ENCODE peak calls at places on chromosomes 2 and 18, in eight cellular contexts. I, G, B, Z, R, A, P and E are unnamed samples.

GRCh38 chr2:62527478-62528210 is 21.6 kb upstream of the TMEM17 start:
- DNase-seq in I (no peak), G (no peak), B (no peak), Z (no peak), R (no peak), A (no peak), P (no peak), E (no peak)

GRCh38 chr2:146978891-146979555 is 865.8 kb upstream of the ACVR2A start:
- DNase-seq in I (peak), G (peak), B (no peak), Z (peak), R (no peak), A (no peak), P (peak), E (no peak)

GRCh38 chr2:163698857-163699256 is 37.0 kb downstream of the FIGN start:
- DNase-seq in I (peak), G (no peak), B (no peak), Z (peak), R (peak), A (no peak), P (no peak), E (no peak)

GRCh38 chr18:5628512-5629255 is 84.9 kb upstream of the EPB41L3 start:
- DNase-seq in I (peak), G (peak), B (no peak), Z (no peak), R (peak), A (no peak), P (peak), E (no peak)

GRCh38 chr2:223993634-223994232 is 36.5 kb downstream of the MRPL44 start:
- DNase-seq in I (peak), G (peak), B (peak), Z (peak), R (peak), A (peak), P (peak), E (peak)

GRCh38 chr2:190050001-190050400 is 12.5 kb downstream of the MSTN start:
- DNase-seq in I (no peak), G (no peak), B (no peak), Z (no peak), R (no peak), A (no peak), P (no peak), E (no peak)

GRCh38 chr2:240473211-240473610 is 37.7 kb downstream of the GPC1 start:
- DNase-seq in I (no peak), G (no peak), B (no peak), Z (no peak), R (no peak), A (no peak), P (no peak), E (no peak)

GRCh38 chr2:160142472-160142871 is 57.6 kb downstream of the ITGB6 start:
- DNase-seq in I (no peak), G (no peak), B (no peak), Z (no peak), R (no peak), A (no peak), P (peak), E (no peak)

GRCh38 chr2:1663621-1664020 is 80.7 kb downstream of the PXDN start:
- DNase-seq in I (no peak), G (no peak), B (no peak), Z (no peak), R (no peak), A (no peak), P (no peak), E (no peak)

GRCh38 chr18:21112543-21113105 is 1.0 kb upstream of the ROCK1 start:
- DNase-seq in I (no peak), G (peak), B (no peak), Z (no peak), R (no peak), A (no peak), P (no peak), E (no peak)

GRCh38 chr18:67608909-67609308 is 92.4 kb upstream of the DSEL start:
- DNase-seq in I (no peak), G (peak), B (no peak), Z (peak), R (no peak), A (no peak), P (peak), E (no peak)

GRCh38 chr2:38835015-38835601 is 40.6 kb downstream of the DHX57 start:
- DNase-seq in I (peak), G (peak), B (no peak), Z (no peak), R (peak), A (no peak), P (no peak), E (peak)

GRCh38 chr2:129056309-129056958 is 737.8 kb upstream of the HS6ST1 start:
- DNase-seq in I (no peak), G (no peak), B (no peak), Z (no peak), R (no peak), A (peak), P (no peak), E (no peak)

GRCh38 chr18:10270160-10270571 is 184.3 kb upstream of the APCDD1 start:
- DNase-seq in I (no peak), G (peak), B (no peak), Z (peak), R (no peak), A (no peak), P (peak), E (no peak)

GRCh38 chr2:70656421-70657010 is 102.9 kb upstream of the TGFA start:
- DNase-seq in I (no peak), G (no peak), B (peak), Z (no peak), R (no peak), A (peak), P (no peak), E (peak)

GRCh38 chr2:70340921-70341765 is 39.3 kb upstream of the FAM136A start:
- DNase-seq in I (peak), G (peak), B (peak), Z (peak), R (peak), A (peak), P (peak), E (peak)

GRCh38 chr2:73239776-73240175 is 5.7 kb downstream of the CCT7 start:
- DNase-seq in I (no peak), G (peak), B (no peak), Z (peak), R (no peak), A (no peak), P (peak), E (no peak)

GRCh38 chr18:53004798-53005197 is 664.8 kb downstream of the DCC start:
- DNase-seq in I (peak), G (no peak), B (no peak), Z (no peak), R (no peak), A (no peak), P (no peak), E (no peak)

GRCh38 chr2:24871852-24872323 is 48.1 kb downstream of the ADCY3 start:
- DNase-seq in I (peak), G (no peak), B (no peak), Z (no peak), R (no peak), A (no peak), P (no peak), E (no peak)

GRCh38 chr2:69948963-69949645 is 12.3 kb downstream of the ASPRV1 start:
- DNase-seq in I (no peak), G (no peak), B (no peak), Z (no peak), R (no peak), A (no peak), P (no peak), E (no peak)

GRCh38 chr2:223055140-223055539 is 3.1 kb downstream of the KCNE4 start:
- DNase-seq in I (no peak), G (peak), B (no peak), Z (no peak), R (no peak), A (no peak), P (peak), E (no peak)

GRCh38 chr2:39571197-39571731 is 94.5 kb upstream of the TMEM178A start:
- DNase-seq in I (no peak), G (peak), B (no peak), Z (no peak), R (no peak), A (no peak), P (peak), E (no peak)

GRCh38 chr2:179165356-179166000 is 99.2 kb downstream of the SESTD1 start:
- DNase-seq in I (peak), G (peak), B (no peak), Z (peak), R (no peak), A (no peak), P (peak), E (no peak)

GRCh38 chr2:95349568-95350319 is 52.6 kb downstream of the KCNIP3 start:
- DNase-seq in I (no peak), G (no peak), B (no peak), Z (no peak), R (no peak), A (no peak), P (no peak), E (no peak)

GRCh38 chr2:118604346-118604745 is 243.1 kb downstream of the EN1 start:
- DNase-seq in I (no peak), G (no peak), B (no peak), Z (no peak), R (no peak), A (no peak), P (no peak), E (no peak)

GRCh38 chr2:118593257-118593656 is 254.2 kb downstream of the EN1 start:
- DNase-seq in I (no peak), G (peak), B (no peak), Z (no peak), R (no peak), A (no peak), P (no peak), E (no peak)

GRCh38 chr2:118604831-118605230 is 242.6 kb downstream of the EN1 start:
- DNase-seq in I (no peak), G (no peak), B (no peak), Z (no peak), R (no peak), A (no peak), P (no peak), E (no peak)

GRCh38 chr2:118599141-118599540 is 248.3 kb downstream of the EN1 start:
- DNase-seq in I (no peak), G (no peak), B (no peak), Z (no peak), R (no peak), A (no peak), P (no peak), E (no peak)
- H3K4me3 ChIP-seq in I (no peak), G (no peak), B (no peak), Z (no peak), R (no peak), A (no peak), P (no peak), E (no peak)

DNA sequence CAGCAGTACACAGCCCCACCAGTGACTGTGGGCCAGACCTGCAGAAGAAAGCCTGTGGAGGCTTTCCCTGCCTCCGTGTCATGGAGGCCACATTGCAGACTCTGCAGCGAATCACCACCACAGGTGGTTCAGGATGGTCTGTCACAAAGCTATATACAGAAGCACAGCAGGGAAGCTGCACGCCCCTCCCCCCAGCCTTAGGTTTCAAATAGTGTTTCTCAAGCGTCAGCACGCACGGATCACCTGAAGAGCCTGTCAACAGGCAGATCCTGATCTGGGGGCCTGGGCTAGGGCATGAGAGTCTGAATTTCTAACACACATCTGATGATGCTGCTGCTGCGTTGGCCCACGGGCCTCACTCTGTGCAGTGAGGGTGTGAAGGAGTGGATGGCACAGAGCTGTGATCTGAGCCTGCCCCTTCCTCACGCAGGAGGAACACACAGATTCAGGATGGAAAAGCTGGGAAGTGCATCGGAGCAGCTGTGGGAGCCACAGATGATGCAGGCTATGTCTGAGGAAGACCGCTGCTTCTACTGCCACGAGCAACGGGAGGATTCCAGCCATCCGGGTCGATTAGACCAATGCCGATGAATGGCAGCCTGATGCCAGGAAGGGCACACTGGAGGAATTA is 96.6 kb downstream of the UXS1 start:
- DNase-seq in I (peak), G (no peak), B (no peak), Z (no peak), R (peak), A (peak), P (no peak), E (peak)
- H3K4me3 ChIP-seq in I (no peak), G (no peak), B (no peak), Z (no peak), R (no peak), A (no peak), P (no peak), E (no peak)

DNA sequence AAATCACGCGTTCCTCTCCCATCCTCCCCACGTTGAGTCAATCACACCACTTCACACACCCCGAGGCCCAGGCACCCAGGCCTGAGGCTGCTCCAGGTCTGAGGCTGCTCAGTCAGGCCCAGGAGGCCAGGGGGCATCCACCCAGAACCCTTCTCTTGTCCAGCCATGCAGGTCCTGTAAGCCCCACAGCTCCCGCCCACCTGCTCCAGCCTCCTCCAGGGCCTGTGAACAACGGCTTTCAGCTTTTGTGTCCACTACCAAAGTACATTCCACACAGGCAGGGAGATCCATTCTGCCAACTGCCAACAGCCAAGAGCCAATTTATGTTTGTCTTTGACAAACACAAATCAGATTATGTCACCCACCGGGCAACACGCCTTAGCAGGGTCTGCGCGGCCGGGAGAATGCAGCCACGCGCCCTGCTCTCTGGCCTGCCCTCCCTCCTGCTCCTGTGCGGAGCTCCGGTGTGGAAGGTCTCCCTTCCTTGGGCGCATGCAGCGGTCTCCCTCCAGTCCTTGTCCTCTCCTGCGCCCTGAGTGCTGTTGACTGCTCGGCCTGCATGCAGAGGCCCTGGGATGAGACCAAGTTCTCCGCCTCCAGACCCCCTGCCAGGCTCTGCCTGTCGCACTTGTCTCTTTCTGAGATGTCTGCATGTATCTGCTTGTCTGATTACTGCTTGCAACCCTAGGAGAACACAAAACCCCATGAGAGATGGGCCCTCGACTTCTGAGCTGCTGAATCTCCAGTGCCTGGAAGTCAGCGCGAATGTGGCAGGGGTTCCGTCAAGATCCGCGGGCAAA is 146.6 kb downstream of the ZNF516 start:
- DNase-seq in I (no peak), G (no peak), B (no peak), Z (no peak), R (peak), A (no peak), P (no peak), E (no peak)
- H3K4me3 ChIP-seq in I (no peak), G (peak), B (no peak), Z (peak), R (no peak), A (no peak), P (no peak), E (no peak)

DNA sequence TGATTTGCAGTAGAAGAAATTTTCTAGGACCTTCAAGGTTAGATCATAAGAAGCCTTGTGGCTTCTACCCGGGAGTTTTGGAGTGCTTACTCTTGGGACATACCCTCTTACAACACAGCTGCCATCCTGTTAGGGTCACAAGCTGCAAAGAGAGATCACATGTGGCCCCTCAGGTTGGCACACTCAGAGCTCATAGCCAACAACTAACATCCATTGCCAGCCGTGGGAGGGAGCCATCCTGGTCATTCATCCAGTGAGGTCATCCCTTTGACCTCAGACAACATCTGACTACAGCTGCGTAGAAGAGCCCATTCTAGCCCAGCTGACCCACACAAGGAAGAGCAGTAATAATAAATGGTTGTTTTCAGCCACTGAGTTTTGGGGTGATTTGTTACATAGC is 76.9 kb upstream of the NABP1 start:
- DNase-seq in I (no peak), G (no peak), B (no peak), Z (no peak), R (no peak), A (no peak), P (no peak), E (no peak)
- H3K4me3 ChIP-seq in I (no peak), G (no peak), B (no peak), Z (no peak), R (no peak), A (no peak), P (no peak), E (no peak)